ENCODE peak calls at places on chromosomes 2 and 18, in six cellular contexts. X is tibial nerve; H is activated T-cell treated with anti-CD3 and anti-CD28 coated beads for 48 hours; G is M059J; M is effector memory CD8-positive, alpha-beta T cell; Z is GM19239. W is an unnamed sample.

GRCh38 chr2:176188218-176188968 is at the start of gene HOXD1:
- DNase-seq in X (no peak), H (no peak), G (peak; percentile 39), M (no peak), Z (no peak), W (no peak)

GRCh38 chr2:147865560-147865959 is 20.7 kb downstream of the ACVR2A start:
- DNase-seq in X (no peak), H (no peak), G (peak; percentile 7), M (no peak), Z (no peak), W (no peak)

GRCh38 chr2:207930747-207931146 is 94.6 kb downstream of the PLEKHM3 start:
- DNase-seq in X (no peak), H (no peak), G (no peak), M (no peak), Z (no peak), W (no peak)

GRCh38 chr18:4236940-4237686 is 218.0 kb downstream of the DLGAP1 start:
- DNase-seq in X (no peak), H (no peak), G (no peak), M (no peak), Z (no peak), W (no peak)

GRCh38 chr18:77146249-77147080 is 13.9 kb upstream of the MBP start:
- DNase-seq in X (no peak), H (no peak), G (no peak), M (no peak), Z (no peak), W (no peak)

GRCh38 chr2:100856732-100857131 is 36.8 kb downstream of the NPAS2 start:
- DNase-seq in X (no peak), H (no peak), G (no peak), M (no peak), Z (no peak), W (no peak)

GRCh38 chr2:9336534-9337354 is 86.6 kb downstream of the ITGB1BP1 start:
- DNase-seq in X (peak; percentile 68), H (no peak), G (peak; percentile 55), M (no peak), Z (no peak), W (no peak)

GRCh38 chr2:206457188-206457634 is 13.9 kb downstream of the ADAM23 start:
- DNase-seq in X (no peak), H (no peak), G (peak; percentile 12), M (no peak), Z (peak; percentile 15), W (no peak)

GRCh38 chr2:230909841-230910545 is 15.0 kb downstream of the GPR55 start:
- DNase-seq in X (no peak), H (no peak), G (no peak), M (no peak), Z (no peak), W (no peak)

GRCh38 chr2:215439980-215440512 is 4.2 kb upstream of the FN1 start:
- DNase-seq in X (no peak), H (no peak), G (peak; percentile 57), M (no peak), Z (no peak), W (no peak)

GRCh38 chr2:123606631-123607030 is 418.5 kb upstream of the CNTNAP5 start:
- DNase-seq in X (no peak), H (no peak), G (no peak), M (no peak), Z (no peak), W (no peak)

GRCh38 chr2:173095356-173095755 is 19.7 kb downstream of the MAP3K20 start:
- DNase-seq in X (no peak), H (no peak), G (no peak), M (no peak), Z (no peak), W (no peak)

GRCh38 chr18:58800582-58800981 is 64.1 kb upstream of the ZNF532 start:
- DNase-seq in X (no peak), H (no peak), G (no peak), M (no peak), Z (peak; percentile 34), W (no peak)

GRCh38 chr18:49898421-49898820 is 85.1 kb upstream of the ACAA2 start:
- DNase-seq in X (peak; percentile 59), H (peak; percentile 25), G (peak; percentile 72), M (peak; percentile 70), Z (peak; percentile 31), W (no peak)

GRCh38 chr2:100242891-100243670 is 79.2 kb downstream of the LONRF2 start:
- DNase-seq in X (peak; percentile 73), H (peak; percentile 37), G (peak; percentile 57), M (peak; percentile 20), Z (peak; percentile 20), W (no peak)

GRCh38 chr18:63779386-63779785 is 4.2 kb downstream of the SERPINB7 start:
- DNase-seq in X (no peak), H (no peak), G (no peak), M (no peak), Z (no peak), W (no peak)

GRCh38 chr2:182115258-182115657 is 129.6 kb downstream of the PPP1R1C start:
- DNase-seq in X (no peak), H (no peak), G (peak; percentile 62), M (no peak), Z (no peak), W (no peak)

GRCh38 chr18:39053569-39053968 is 1488.0 kb upstream of the CELF4 start:
- DNase-seq in X (no peak), H (no peak), G (no peak), M (no peak), Z (no peak), W (no peak)

GRCh38 chr2:172046080-172046678 is 39.1 kb upstream of the DLX1 start:
- DNase-seq in X (no peak), H (no peak), G (peak; percentile 71), M (no peak), Z (no peak), W (no peak)

GRCh38 chr2:106649306-106649705 is 162.1 kb downstream of the CD8B2 start:
- DNase-seq in X (no peak), H (no peak), G (no peak), M (no peak), Z (no peak), W (no peak)

GRCh38 chr2:128306081-128306930 is 12.4 kb downstream of the HS6ST1 start:
- DNase-seq in X (peak; percentile 49), H (no peak), G (peak; percentile 93), M (no peak), Z (no peak), W (no peak)

GRCh38 chr2:98908909-98909308 is 27.1 kb downstream of the CRACDL start:
- DNase-seq in X (no peak), H (no peak), G (no peak), M (no peak), Z (no peak), W (no peak)

GRCh38 chr2:235026137-235026536 is 74.3 kb downstream of the SH3BP4 start:
- DNase-seq in X (no peak), H (no peak), G (peak; percentile 95), M (no peak), Z (no peak), W (no peak)

GRCh38 chr2:240561325-240561971 is 1.3 kb downstream of the DUSP28 start:
- DNase-seq in X (no peak), H (no peak), G (peak; percentile 73), M (no peak), Z (no peak), W (no peak)

GRCh38 chr2:71926098-71926466 is 221.6 kb downstream of the CYP26B1 start:
- DNase-seq in X (no peak), H (no peak), G (no peak), M (no peak), Z (no peak), W (no peak)

GRCh38 chr2:88503771-88504170 is 51.3 kb upstream of the FOXI3 start:
- DNase-seq in X (no peak), H (no peak), G (no peak), M (no peak), Z (no peak), W (no peak)